ENCODE peak calls at places on chromosomes 12 and 14, in six cellular contexts. G is CD14-positive monocyte, X is ovary, O is ELF-1, C is EL, M is GM23248. I is an unnamed sample.

GRCh38 chr14:95018845-95019244 is 138.5 kb downstream of the DICER1 start:
- DNase-seq in G (no peak), X (no peak), C (no peak), O (no peak), M (peak), I (no peak)

GRCh38 chr14:76309572-76310551 is 66.1 kb upstream of the ESRRB start:
- DNase-seq in X (no peak), G (no peak), O (peak), M (no peak), C (no peak), I (peak)

GRCh38 chr12:21301-22189 is 45.0 kb upstream of the IQSEC3 start:
- DNase-seq in X (no peak), C (no peak), M (no peak), O (no peak), G (peak), I (no peak)

GRCh38 chr12:67068773-67069450 is 200.2 kb upstream of the CAND1 start:
- DNase-seq in G (no peak), O (peak), C (peak), M (peak), X (peak), I (peak)

GRCh38 chr12:16323638-16324037 is 23.8 kb upstream of the MGST1 start:
- DNase-seq in C (no peak), M (no peak), G (no peak), X (no peak), O (no peak), I (no peak)

GRCh38 chr12:11728154-11728755 is 78.8 kb downstream of the ETV6 start:
- DNase-seq in O (no peak), C (peak), M (no peak), X (no peak), G (no peak), I (no peak)

GRCh38 chr12:117980621-117981020 is 11.8 kb upstream of the KSR2 start:
- DNase-seq in X (no peak), G (no peak), M (peak), O (no peak), C (no peak), I (no peak)

GRCh38 chr12:63967781-63968180 is 123.3 kb downstream of the SRGAP1 start:
- DNase-seq in C (peak), G (no peak), X (no peak), M (peak), O (no peak), I (no peak)

GRCh38 chr12:131105736-131106356 is 152.1 kb downstream of the ADGRD1 start:
- DNase-seq in X (no peak), M (no peak), C (no peak), O (no peak), G (peak), I (no peak)

GRCh38 chr12:3681595-3681921 is 71.4 kb downstream of the CRACR2A start:
- DNase-seq in X (no peak), C (no peak), M (no peak), O (no peak), G (no peak), I (no peak)

GRCh38 chr12:109888179-109889020 is 8.1 kb upstream of the GLTP start:
- DNase-seq in O (no peak), C (peak), G (peak), M (peak), X (no peak), I (no peak)

GRCh38 chr14:61493239-61493638 is 171.9 kb downstream of the PRKCH start:
- DNase-seq in C (peak), O (no peak), G (no peak), X (no peak), M (peak), I (no peak)

GRCh38 chr12:93733358-93733757 is 56.2 kb downstream of the CRADD start:
- DNase-seq in C (no peak), G (no peak), O (no peak), X (no peak), M (peak), I (no peak)

GRCh38 chr14:52342849-52343606 is 28.9 kb downstream of the PTGER2 start:
- DNase-seq in M (peak), O (peak), G (no peak), X (no peak), C (peak), I (no peak)

GRCh38 chr14:105890474-105891220 is 364.3 kb downstream of the TMEM121 start:
- DNase-seq in G (peak), X (peak), O (no peak), M (no peak), C (no peak), I (no peak)

GRCh38 chr14:22918519-22918808 is 485 bp downstream of the RBM23 start:
- DNase-seq in M (peak), O (no peak), G (no peak), X (no peak), C (no peak), I (peak)

GRCh38 chr12:122730215-122731014 is at the start of gene HCAR1:
- DNase-seq in M (no peak), G (no peak), X (peak), C (no peak), O (peak), I (peak)

GRCh38 chr12:123264642-123265041 is 7.0 kb downstream of the CDK2AP1 start:
- DNase-seq in C (no peak), M (no peak), G (no peak), X (peak), O (peak), I (peak)

GRCh38 chr12:54383041-54383609 is 1.4 kb downstream of the ZNF385A start:
- DNase-seq in M (peak), X (no peak), C (peak), O (no peak), G (peak), I (no peak)

GRCh38 chr12:124022161-124022560 is 49.1 kb downstream of the ZNF664 start:
- DNase-seq in C (no peak), G (no peak), X (no peak), O (no peak), M (no peak), I (no peak)

GRCh38 chr12:107402041-107403022 is 283.3 kb upstream of the PWP1 start:
- DNase-seq in O (peak), G (peak), X (no peak), C (peak), M (peak), I (peak)

GRCh38 chr12:131607658-131608447 is 103.0 kb upstream of the SFSWAP start:
- DNase-seq in C (no peak), M (no peak), G (no peak), X (no peak), O (no peak), I (no peak)

GRCh38 chr12:54017027-54017788 is 8.4 kb downstream of the HOXC8 start:
- DNase-seq in O (no peak), G (no peak), X (peak), C (peak), M (peak), I (peak)

GRCh38 chr12:106305376-106305775 is 2.8 kb downstream of the TCP11L2 start:
- DNase-seq in X (no peak), C (no peak), M (peak), G (no peak), O (no peak), I (no peak)

I was measured in H7.